ENCODE peak calls at places on chromosomes 3 and 15, in ten cellular contexts. B is transverse colon, H is breast epithelium, C is HepG2, Z is H1, M is spleen, F is upper lobe of left lung, S is stomach, W is endothelial cell of umbilical vein, T is suprapubic skin. I is an unnamed sample.

GRCh38 chr3:141644931-141645330 is 93.2 kb upstream of the RNF7 start:
- DNase-seq in F (peak), Z (peak), S (peak), W (peak), M (peak), B (peak), T (peak), H (peak), C (peak), I (peak)

GRCh38 chr15:80953001-80953952 is 36.3 kb downstream of the MESD start:
- DNase-seq in M (no peak), F (no peak), W (no peak), T (no peak), B (no peak), Z (no peak), S (no peak), H (no peak), C (no peak), I (no peak)

GRCh38 chr3:12796171-12797123 is at the start of gene CAND2:
- DNase-seq in B (peak), S (peak), M (peak), C (no peak), H (no peak), T (peak), F (peak), W (peak), Z (no peak), I (no peak)

GRCh38 chr3:53753518-53754183 is 92.6 kb downstream of the CHDH start:
- DNase-seq in M (no peak), T (no peak), F (no peak), H (no peak), Z (no peak), S (no peak), B (no peak), C (no peak), W (no peak), I (no peak)

GRCh38 chr3:101962055-101962454 is 112.7 kb downstream of the NFKBIZ start:
- DNase-seq in Z (no peak), F (no peak), H (no peak), T (no peak), B (no peak), W (no peak), C (no peak), S (no peak), M (no peak), I (no peak)

GRCh38 chr3:172040078-172040975 is 949 bp downstream of the FNDC3B start:
- DNase-seq in M (peak), Z (no peak), T (peak), B (peak), W (peak), F (peak), H (peak), C (peak), S (peak), I (peak)

GRCh38 chr15:67050522-67051087 is 14.8 kb upstream of the SMAD3 start:
- DNase-seq in C (no peak), Z (no peak), H (no peak), T (no peak), W (no peak), M (no peak), S (no peak), F (no peak), B (no peak), I (no peak)

GRCh38 chr3:14691239-14691638 is 16.3 kb downstream of the C3orf20 start:
- DNase-seq in T (no peak), B (no peak), M (no peak), H (no peak), S (no peak), C (no peak), Z (no peak), F (no peak), W (no peak), I (no peak)

GRCh38 chr15:68487087-68487843 is 55.3 kb upstream of the ITGA11 start:
- DNase-seq in C (no peak), M (no peak), T (no peak), W (no peak), H (no peak), S (no peak), F (no peak), B (no peak), Z (no peak), I (peak)

GRCh38 chr15:71501344-71502128 is 308.8 kb upstream of the NR2E3 start:
- DNase-seq in C (peak), S (no peak), T (no peak), Z (no peak), H (no peak), B (no peak), F (no peak), M (no peak), W (no peak), I (no peak)

GRCh38 chr3:189184566-189184965 is 12.8 kb downstream of the TPRG1 start:
- DNase-seq in H (no peak), S (no peak), W (no peak), M (no peak), C (no peak), F (no peak), B (no peak), Z (no peak), T (no peak), I (no peak)

GRCh38 chr3:179451335-179452165 is at the start of gene GNB4:
- DNase-seq in W (peak), B (peak), M (peak), T (peak), F (peak), C (no peak), Z (peak), S (peak), H (peak), I (peak)

GRCh38 chr3:13427662-13428603 is 7.8 kb upstream of the NUP210 start:
- DNase-seq in W (no peak), T (no peak), C (no peak), M (no peak), B (no peak), F (no peak), S (no peak), Z (no peak), H (no peak), I (no peak)

GRCh38 chr3:121995190-121996137 is 26.6 kb downstream of the ILDR1 start:
- DNase-seq in S (peak), M (peak), B (peak), T (peak), H (no peak), C (peak), Z (peak), W (peak), F (no peak), I (peak)

GRCh38 chr3:54138937-54139547 is 16.7 kb downstream of the CACNA2D3 start:
- DNase-seq in M (no peak), C (no peak), H (no peak), B (no peak), W (no peak), S (no peak), T (no peak), Z (no peak), F (peak), I (no peak)

GRCh38 chr3:101646726-101647125 is 30.2 kb downstream of the ZBTB11 start:
- DNase-seq in T (no peak), Z (no peak), M (no peak), B (no peak), S (no peak), C (no peak), F (no peak), H (no peak), W (no peak), I (no peak)

GRCh38 chr3:36635731-36636130 is 128.6 kb downstream of the DCLK3 start:
- DNase-seq in H (no peak), B (no peak), Z (no peak), S (no peak), C (no peak), M (no peak), T (no peak), F (no peak), W (no peak), I (no peak)

GRCh38 chr15:73146419-73146818 is 94.2 kb downstream of the NEO1 start:
- DNase-seq in C (no peak), B (no peak), S (no peak), T (no peak), Z (no peak), W (no peak), H (no peak), M (no peak), F (no peak), I (no peak)

GRCh38 chr15:31145271-31145911 is 43.9 kb upstream of the TRPM1 start:
- DNase-seq in S (no peak), C (peak), Z (no peak), F (no peak), H (no peak), W (no peak), M (no peak), B (no peak), T (no peak), I (no peak)

GRCh38 chr15:68334661-68335124 is 57.1 kb downstream of the FEM1B start:
- DNase-seq in B (no peak), T (no peak), H (no peak), W (no peak), M (peak), F (no peak), Z (no peak), C (no peak), S (no peak), I (no peak)

GRCh38 chr3:136327671-136328070 is 77.5 kb downstream of the PCCB start:
- DNase-seq in W (no peak), F (no peak), Z (no peak), B (no peak), T (no peak), H (no peak), C (no peak), M (no peak), S (no peak), I (no peak)

GRCh38 chr3:194255252-194256039 is 95.7 kb downstream of the CPN2 start:
- DNase-seq in C (peak), M (peak), W (peak), B (peak), H (peak), Z (no peak), T (peak), F (peak), S (peak), I (no peak)

GRCh38 chr15:53031469-53031868 is 241.3 kb upstream of the ONECUT1 start:
- DNase-seq in M (no peak), B (no peak), S (no peak), C (peak), W (no peak), F (no peak), T (no peak), Z (no peak), H (no peak), I (no peak)

GRCh38 chr3:161630791-161631190 is 134.2 kb downstream of the OTOL1 start:
- DNase-seq in S (no peak), M (no peak), C (no peak), B (no peak), T (no peak), F (no peak), H (no peak), W (no peak), Z (no peak), I (no peak)

GRCh38 chr3:12998648-12999047 is 74.6 kb downstream of the IQSEC1 start:
- DNase-seq in S (no peak), W (no peak), T (peak), C (no peak), B (peak), Z (no peak), M (peak), F (no peak), H (no peak), I (no peak)

GRCh38 chr15:35713733-35714132 is 167.8 kb upstream of the DPH6 start:
- DNase-seq in C (no peak), W (peak), M (no peak), H (no peak), S (no peak), T (no peak), Z (no peak), B (no peak), F (no peak), I (no peak)

GRCh38 chr15:100612539-100612938 is 10.2 kb downstream of the ASB7 start:
- DNase-seq in M (no peak), B (no peak), T (no peak), H (no peak), Z (no peak), C (no peak), F (no peak), S (no peak), W (no peak), I (no peak)

GRCh38 chr3:77620009-77620408 is 580.1 kb downstream of the ROBO2 start:
- DNase-seq in W (no peak), Z (no peak), T (no peak), F (no peak), C (no peak), S (no peak), H (no peak), B (no peak), M (no peak), I (no peak)

GRCh38 chr3:120489421-120489820 is 38.6 kb upstream of the FSTL1 start:
- DNase-seq in M (no peak), H (no peak), S (no peak), B (no peak), F (no peak), Z (no peak), C (no peak), W (no peak), T (no peak), I (no peak)

GRCh38 chr3:195270350-195271115 is 426 bp downstream of the XXYLT1 start:
- DNase-seq in B (peak), H (no peak), S (no peak), M (peak), W (peak), Z (no peak), F (no peak), T (no peak), C (peak), I (peak)
- TF ChIP-seq POLR2A in B (no peak), H (no peak), S (no peak), M (no peak), W (no peak), Z (peak), F (no peak), T (no peak), C (peak), I (peak)

GRCh38 chr15:84846269-84846668 is 29.1 kb downstream of the ALPK3 start:
- DNase-seq in T (no peak), B (no peak), W (no peak), C (no peak), S (no peak), Z (no peak), M (no peak), H (no peak), F (no peak), I (no peak)

GRCh38 chr15:84840741-84841429 is 23.7 kb downstream of the ALPK3 start:
- DNase-seq in S (peak), T (peak), F (peak), B (peak), M (no peak), H (no peak), W (peak), Z (no peak), C (peak), I (no peak)

GRCh38 chr15:84847382-84847781 is 30.2 kb downstream of the ALPK3 start:
- DNase-seq in W (no peak), M (no peak), B (no peak), T (no peak), H (no peak), Z (no peak), S (no peak), C (no peak), F (no peak), I (no peak)

GRCh38 chr15:84842781-84843180 is 25.6 kb downstream of the ALPK3 start:
- DNase-seq in B (no peak), W (no peak), Z (no peak), F (no peak), H (no peak), S (no peak), M (no peak), C (no peak), T (no peak), I (no peak)

GRCh38 chr15:84844964-84845363 is 27.8 kb downstream of the ALPK3 start:
- DNase-seq in S (no peak), Z (no peak), F (no peak), C (peak), B (no peak), W (no peak), T (no peak), M (no peak), H (no peak), I (no peak)
- TF ChIP-seq POLR2AphosphoS5 in S (no peak), Z (no peak), F (no peak), C (no peak), B (no peak), W (no peak), T (no peak), M (no peak), H (no peak), I (no peak)

GRCh38 chr3:49163609-49164008 is 2.5 kb downstream of the CCDC71 start:
- DNase-seq in S (no peak), Z (no peak), F (no peak), T (no peak), B (no peak), H (no peak), W (no peak), M (no peak), C (no peak), I (no peak)
- H3K27ac ChIP-seq in S (no peak), Z (no peak), F (no peak), T (no peak), B (no peak), H (no peak), W (no peak), M (no peak), C (no peak), I (no peak)

DNA sequence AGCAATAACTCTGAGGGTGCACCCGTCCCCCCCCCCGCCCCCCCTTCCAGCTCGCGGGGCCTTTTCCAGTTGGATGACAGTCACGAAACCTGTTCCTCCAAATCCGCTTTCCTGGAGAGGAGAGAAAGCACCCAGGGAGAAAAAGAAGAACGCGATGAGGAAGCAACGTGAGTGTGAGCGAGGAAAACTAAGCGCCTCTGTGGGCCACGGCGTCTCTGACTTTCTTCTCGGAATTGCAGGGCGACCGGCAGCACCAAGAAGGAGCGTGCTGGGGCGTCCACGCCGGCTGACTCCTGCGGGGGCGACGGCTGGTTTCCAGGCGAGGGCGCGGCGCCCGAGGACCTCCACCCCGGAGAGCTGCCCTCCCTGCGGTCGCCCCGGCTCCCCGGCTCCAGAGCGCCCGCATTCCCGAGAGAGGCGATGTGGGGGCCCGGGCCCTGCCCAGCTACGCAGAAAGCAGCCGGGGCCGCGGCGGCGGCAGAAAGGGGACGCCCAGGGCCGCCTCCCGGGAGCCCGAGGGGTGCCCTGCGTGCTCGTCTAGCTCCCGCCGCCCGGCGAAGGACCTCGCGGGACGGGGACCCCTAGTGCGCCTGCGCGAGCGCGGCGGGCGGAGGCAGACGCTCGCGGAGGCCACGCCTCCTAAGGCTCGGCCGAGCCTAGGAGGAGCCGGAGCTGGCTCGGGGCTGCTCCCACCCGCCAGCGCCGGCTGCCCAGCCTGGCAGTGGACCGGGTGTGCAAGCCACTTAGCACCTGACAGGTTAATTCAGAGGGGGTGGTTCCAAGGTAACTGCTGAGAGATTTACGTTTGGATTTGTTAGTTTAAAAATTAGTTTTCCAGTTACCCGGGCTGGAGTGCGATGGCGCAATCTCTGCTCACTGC is 15.3 kb upstream of the ADIPOQ start:
- DNase-seq in M (peak), F (peak), C (peak), W (peak), B (peak), Z (no peak), H (peak), T (peak), S (peak), I (peak)
- TF ChIP-seq POLR2A in M (no peak), F (no peak), C (no peak), W (peak), B (no peak), Z (no peak), H (no peak), T (no peak), S (no peak), I (peak)